ENCODE peak calls at places on chromosomes 12 and 14, in eight cellular contexts. G, I, T, F, X, P, W and N are unnamed samples.

GRCh38 chr12:18752280-18752920 is 14.5 kb downstream of the CAPZA3 start:
- DNase-seq in G (no peak), I (no peak), T (no peak), F (peak), X (no peak), P (peak), W (peak), N (peak)

GRCh38 chr14:75591331-75591946 is 13.0 kb downstream of the FLVCR2 start:
- DNase-seq in G (no peak), I (no peak), T (no peak), F (no peak), X (no peak), P (no peak), W (no peak), N (no peak)

GRCh38 chr12:21527451-21528180 is 1.5 kb downstream of the SPX start:
- DNase-seq in G (peak), I (peak), T (peak), F (peak), X (no peak), P (peak), W (peak), N (peak)

GRCh38 chr12:54383041-54383609 is 1.4 kb downstream of the ZNF385A start:
- DNase-seq in G (no peak), I (no peak), T (no peak), F (peak), X (no peak), P (peak), W (no peak), N (no peak)

GRCh38 chr12:90682398-90682797 is 272.6 kb downstream of the CCER1 start:
- DNase-seq in G (no peak), I (no peak), T (no peak), F (no peak), X (no peak), P (no peak), W (no peak), N (no peak)

GRCh38 chr12:95117178-95117599 is 43.8 kb upstream of the NR2C1 start:
- DNase-seq in G (peak), I (peak), T (peak), F (peak), X (no peak), P (no peak), W (no peak), N (peak)

GRCh38 chr12:85782711-85783110 is 53.5 kb downstream of the RASSF9 start:
- DNase-seq in G (no peak), I (no peak), T (no peak), F (peak), X (no peak), P (no peak), W (no peak), N (no peak)

GRCh38 chr12:64461634-64462414 is 9.9 kb downstream of the TBK1 start:
- DNase-seq in G (no peak), I (no peak), T (no peak), F (no peak), X (no peak), P (peak), W (no peak), N (peak)

GRCh38 chr14:103143535-103143934 is 20.3 kb downstream of the TNFAIP2 start:
- DNase-seq in G (no peak), I (no peak), T (no peak), F (peak), X (no peak), P (no peak), W (no peak), N (no peak)

GRCh38 chr14:105071326-105071725 is 6.1 kb upstream of the GPR132 start:
- DNase-seq in G (no peak), I (no peak), T (no peak), F (no peak), X (no peak), P (no peak), W (no peak), N (no peak)

GRCh38 chr12:89950421-89950820 is 241.8 kb upstream of the ATP2B1 start:
- DNase-seq in G (no peak), I (no peak), T (no peak), F (no peak), X (no peak), P (no peak), W (no peak), N (no peak)

GRCh38 chr12:32163596-32163995 is 56.9 kb downstream of the BICD1 start:
- DNase-seq in G (no peak), I (no peak), T (no peak), F (no peak), X (no peak), P (no peak), W (no peak), N (no peak)

GRCh38 chr14:52086755-52087154 is 17.9 kb upstream of the NID2 start:
- DNase-seq in G (no peak), I (no peak), T (no peak), F (no peak), X (no peak), P (no peak), W (no peak), N (no peak)

GRCh38 chr14:30623412-30624131 is 1.5 kb downstream of the SCFD1 start:
- DNase-seq in G (no peak), I (no peak), T (no peak), F (no peak), X (no peak), P (no peak), W (no peak), N (no peak)

GRCh38 chr14:71552809-71553208 is 379.4 kb upstream of the RGS6 start:
- DNase-seq in G (no peak), I (no peak), T (no peak), F (no peak), X (no peak), P (no peak), W (no peak), N (no peak)

GRCh38 chr14:61652526-61653262 is 42.6 kb upstream of the HIF1A start:
- DNase-seq in G (no peak), I (no peak), T (no peak), F (no peak), X (no peak), P (no peak), W (no peak), N (no peak)

GRCh38 chr12:124057691-124058090 is 84.7 kb downstream of the ZNF664 start:
- DNase-seq in G (no peak), I (no peak), T (no peak), F (no peak), X (no peak), P (no peak), W (no peak), N (no peak)

GRCh38 chr12:89960011-89960507 is 251.4 kb upstream of the ATP2B1 start:
- DNase-seq in G (peak), I (peak), T (no peak), F (no peak), X (no peak), P (peak), W (no peak), N (no peak)

GRCh38 chr12:55642275-55643068 is 5.8 kb downstream of the OR10P1 start:
- DNase-seq in G (no peak), I (no peak), T (no peak), F (no peak), X (no peak), P (no peak), W (no peak), N (no peak)

GRCh38 chr12:88552672-88553079 is 27.6 kb downstream of the KITLG start:
- DNase-seq in G (no peak), I (no peak), T (no peak), F (peak), X (no peak), P (no peak), W (no peak), N (no peak)

GRCh38 chr12:92055877-92056276 is 89.8 kb downstream of the BTG1 start:
- DNase-seq in G (peak), I (peak), T (no peak), F (no peak), X (no peak), P (no peak), W (no peak), N (no peak)
- H3K27ac ChIP-seq in G (peak), I (no peak), T (no peak), F (no peak), X (no peak), P (peak), W (no peak), N (no peak)

DNA sequence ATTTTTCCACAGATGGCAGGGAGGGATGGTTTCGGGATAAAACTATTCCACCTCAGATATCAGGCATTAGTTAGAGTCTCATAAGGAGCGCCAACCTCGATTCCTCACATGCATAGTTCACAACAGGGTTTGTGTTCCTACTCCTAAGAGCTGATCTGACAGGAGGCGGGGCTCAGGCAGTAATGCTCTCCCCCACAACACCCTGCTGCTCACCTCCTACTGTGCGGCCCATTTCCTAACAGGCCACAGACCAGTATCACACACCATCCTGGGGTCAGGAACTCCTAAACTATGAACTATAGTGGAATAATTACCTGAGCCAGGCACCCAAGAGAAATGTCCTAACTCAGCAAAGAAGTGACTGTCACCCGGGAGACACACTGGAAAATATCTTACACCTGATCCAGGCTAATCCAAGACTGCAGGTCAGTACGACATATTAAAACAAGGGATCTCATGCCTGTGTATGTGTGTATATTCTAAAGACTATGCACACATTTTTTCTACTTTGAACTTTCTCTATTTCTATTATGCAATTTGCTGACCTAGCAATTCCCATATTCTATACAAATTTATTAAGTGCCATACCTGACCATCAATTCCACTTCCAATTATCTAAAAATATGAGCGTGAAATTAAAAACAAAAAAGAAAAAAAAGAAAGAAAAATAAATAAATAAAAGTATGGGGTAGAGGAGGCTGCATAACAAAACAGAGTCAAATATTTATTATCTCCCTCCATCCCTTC is 4.7 kb downstream of the NAA25 start:
- DNase-seq in G (no peak), I (no peak), T (no peak), F (no peak), X (no peak), P (no peak), W (no peak), N (no peak)
- H3K27ac ChIP-seq in G (no peak), I (no peak), T (no peak), F (no peak), X (peak), P (no peak), W (no peak), N (no peak)

GRCh38 chr12:57540998-57541397 is 6.0 kb downstream of the DCTN2 start:
- DNase-seq in G (no peak), I (no peak), T (no peak), F (no peak), X (no peak), P (no peak), W (no peak), N (no peak)

GRCh38 chr12:57545809-57546437 is 1.1 kb downstream of the DCTN2 start:
- DNase-seq in G (no peak), I (no peak), T (no peak), F (no peak), X (no peak), P (peak), W (no peak), N (no peak)

GRCh38 chr12:57541717-57542116 is 5.3 kb downstream of the DCTN2 start:
- DNase-seq in G (no peak), I (no peak), T (no peak), F (no peak), X (no peak), P (no peak), W (no peak), N (no peak)

GRCh38 chr12:57546438-57547365 is at the start of gene DCTN2:
- DNase-seq in G (peak), I (peak), T (peak), F (peak), X (peak), P (peak), W (peak), N (peak)

DNA sequence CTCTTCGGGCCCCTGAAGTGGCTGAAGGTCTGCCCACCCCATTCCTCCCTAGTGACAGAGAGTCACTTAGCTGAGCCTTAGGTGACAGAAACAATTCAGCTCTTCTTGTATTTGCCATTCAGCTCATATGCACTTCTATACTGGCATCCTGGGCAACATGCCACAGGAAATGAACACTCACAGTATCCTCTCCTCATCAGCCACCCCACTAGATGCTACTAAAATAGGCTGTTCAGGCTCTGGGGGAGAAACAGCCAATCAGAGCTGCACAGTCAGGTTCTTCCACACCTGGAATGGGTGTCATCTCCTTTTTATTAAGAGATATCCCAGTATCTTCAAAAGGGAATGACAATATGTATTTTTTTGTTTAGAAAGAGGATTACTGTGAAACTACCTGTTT is 3.3 kb downstream of the DCTN2 start:
- DNase-seq in G (no peak), I (no peak), T (no peak), F (no peak), X (no peak), P (no peak), W (no peak), N (no peak)
- H3K27ac ChIP-seq in G (no peak), I (no peak), T (no peak), F (no peak), X (no peak), P (no peak), W (no peak), N (no peak)

DNA sequence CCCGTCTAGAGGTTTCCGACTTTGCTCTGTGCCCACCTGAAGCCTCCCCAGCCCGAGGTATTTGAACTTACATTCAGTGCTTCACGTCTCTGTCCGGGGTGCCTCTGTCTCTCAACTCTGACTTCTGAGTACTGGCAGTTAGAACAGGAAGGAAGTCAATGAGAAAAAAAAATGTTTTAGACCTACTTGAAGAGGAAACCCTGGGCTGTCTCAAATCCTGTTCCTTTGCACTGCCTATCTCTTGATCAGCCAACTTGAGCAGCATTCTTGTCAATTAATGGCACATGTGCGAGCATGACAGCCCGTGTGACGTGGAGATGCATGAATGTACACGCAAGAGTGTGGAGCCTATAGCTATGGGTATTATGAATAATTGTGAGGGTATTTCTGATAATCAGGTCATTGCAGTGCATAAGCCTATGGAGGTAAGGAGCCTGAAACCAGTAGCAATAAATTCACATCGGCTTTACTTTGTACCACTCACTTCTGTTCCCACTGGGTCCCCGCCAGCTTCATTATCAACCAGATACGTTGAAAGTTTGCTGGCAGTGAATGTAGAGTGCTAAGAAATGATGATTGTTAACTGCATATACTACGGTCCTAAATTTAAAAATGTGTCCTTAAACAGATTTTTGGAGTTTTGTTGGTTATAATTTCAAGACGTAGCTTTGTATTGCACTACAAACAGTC is at the start of gene ARHGDIB:
- DNase-seq in G (peak), I (peak), T (no peak), F (no peak), X (no peak), P (peak), W (no peak), N (peak)
- H3K27ac ChIP-seq in G (peak), I (peak), T (peak), F (no peak), X (peak), P (peak), W (no peak), N (peak)